ENCODE peak calls at places on chromosomes 7 and 10, in seven cellular contexts. A, C, H, Z, D, Q and S are unnamed samples.

GRCh38 chr7:33982425-33982786 is 77.1 kb downstream of the BMPER start:
- DNase-seq in Z (peak; percentile 22), D (peak; percentile 80), H (peak; percentile 31), Q (no peak), C (no peak), A (peak; percentile 76), S (no peak)

GRCh38 chr7:17599733-17600685 is 301.6 kb downstream of the AHR start:
- DNase-seq in A (peak; percentile 92), Z (no peak), C (no peak), Q (no peak), D (peak; percentile 64), H (no peak), S (no peak)

GRCh38 chr10:8242295-8242872 is 187.9 kb downstream of the GATA3 start:
- DNase-seq in Q (no peak), C (no peak), Z (no peak), D (no peak), H (no peak), A (no peak), S (no peak)

GRCh38 chr7:32217841-32218467 is 147.7 kb upstream of the PDE1C start:
- DNase-seq in Z (no peak), H (no peak), Q (no peak), D (no peak), C (no peak), A (no peak), S (no peak)

GRCh38 chr7:96169439-96169838 is 152.5 kb downstream of the SLC25A13 start:
- DNase-seq in Z (peak; percentile 18), A (no peak), Q (no peak), C (no peak), D (no peak), H (no peak), S (no peak)

GRCh38 chr10:80596391-80597257 is 58.9 kb downstream of the SH2D4B start:
- DNase-seq in D (peak; percentile 72), C (peak; percentile 44), Z (peak; percentile 66), Q (peak; percentile 58), H (peak; percentile 35), A (peak; percentile 46), S (no peak)

GRCh38 chr10:113021268-113022028 is 71.4 kb downstream of the TCF7L2 start:
- DNase-seq in D (no peak), A (no peak), Q (no peak), C (no peak), Z (no peak), H (no peak), S (peak; percentile 23)

GRCh38 chr10:89837173-89838001 is 136.0 kb downstream of the KIF20B start:
- DNase-seq in D (peak; percentile 9), Z (peak; percentile 69), Q (peak; percentile 45), C (no peak), A (peak; percentile 8), H (no peak), S (peak; percentile 66)

GRCh38 chr7:133401225-133401624 is 148.3 kb downstream of the EXOC4 start:
- DNase-seq in Q (no peak), D (no peak), A (peak; percentile 11), H (no peak), C (no peak), Z (no peak), S (no peak)

GRCh38 chr7:101952355-101953247 is 135.2 kb downstream of the CUX1 start:
- DNase-seq in Q (no peak), C (peak; percentile 51), D (peak; percentile 60), A (peak; percentile 93), H (no peak), Z (no peak), S (no peak)

GRCh38 chr7:19290066-19290465 is 144.8 kb upstream of the FERD3L start:
- DNase-seq in D (no peak), Z (no peak), A (no peak), H (no peak), C (no peak), Q (no peak), S (no peak)

GRCh38 chr10:72310241-72310633 is 36.5 kb downstream of the DDIT4 start:
- DNase-seq in Z (no peak), Q (no peak), H (no peak), D (no peak), C (no peak), A (no peak), S (no peak)

GRCh38 chr7:112110651-112111050 is 95.5 kb downstream of the DOCK4 start:
- DNase-seq in H (no peak), C (no peak), D (no peak), A (no peak), Q (no peak), Z (no peak), S (no peak)

GRCh38 chr10:34580643-34581042 is 234.5 kb downstream of the PARD3 start:
- DNase-seq in A (peak; percentile 63), Q (no peak), C (no peak), D (peak; percentile 52), Z (no peak), H (no peak), S (no peak)

GRCh38 chr7:35253680-35254495 is at the start of gene TBX20:
- DNase-seq in Z (peak; percentile 64), H (peak; percentile 68), A (peak; percentile 19), C (peak; percentile 86), Q (peak; percentile 98), D (peak; percentile 62), S (peak; percentile 69)

GRCh38 chr7:151565541-151565940 is 45.8 kb upstream of the RHEB start:
- DNase-seq in D (no peak), H (no peak), Q (no peak), Z (no peak), C (no peak), A (peak; percentile 41), S (no peak)

GRCh38 chr7:121075952-121076349 is 87.4 kb downstream of the CPED1 start:
- DNase-seq in Q (no peak), D (no peak), Z (no peak), C (no peak), A (no peak), H (no peak), S (no peak)

GRCh38 chr7:30572212-30572839 is 22.4 kb upstream of the GARS1 start:
- DNase-seq in Z (no peak), Q (no peak), H (no peak), C (no peak), A (no peak), D (no peak), S (no peak)

GRCh38 chr10:133420579-133420978 is 3.8 kb downstream of the SPRN start:
- DNase-seq in D (no peak), A (no peak), Z (no peak), Q (no peak), C (no peak), H (no peak), S (no peak)

GRCh38 chr7:134827889-134828288 is 48.5 kb downstream of the CALD1 start:
- DNase-seq in C (no peak), H (no peak), A (peak; percentile 84), Z (no peak), D (no peak), Q (no peak), S (no peak)

GRCh38 chr7:73844848-73845460 is 2.6 kb upstream of the METTL27 start:
- DNase-seq in H (no peak), Q (no peak), C (peak; percentile 52), A (peak; percentile 75), Z (no peak), D (no peak), S (no peak)
- H3K27ac ChIP-seq in H (no peak overlapping the region), Q (no peak overlapping the region), C (peak overlapping the region; percentile 88), A (no peak overlapping the region), Z (no peak overlapping the region), D (no peak overlapping the region), S (no peak overlapping the region)

GRCh38 chr7:21893401-21893800 is 52.3 kb downstream of the CDCA7L start:
- DNase-seq in Q (no peak), H (no peak), Z (no peak), C (no peak), A (no peak), D (no peak), S (no peak)
- H3K36me3 ChIP-seq in Q (no peaks in the 10 kb centered on the region), H (peaks cover 5% of the 10 kb centered on the region), Z (no peaks in the 10 kb centered on the region), C (no peaks in the 10 kb centered on the region), A (no peaks in the 10 kb centered on the region), D (no peaks in the 10 kb centered on the region), S (no peaks in the 10 kb centered on the region)

GRCh38 chr7:100088621-100089457 is at the start of gene COPS6:
- DNase-seq in D (peak; percentile 87), C (peak; percentile 90), H (peak; percentile 83), Q (peak; percentile 97), A (peak; percentile 64), Z (peak; percentile 84), S (peak; percentile 87)

GRCh38 chr7:100090527-100091410 is 2.0 kb downstream of the COPS6 start:
- DNase-seq in Q (peak; percentile 30), A (no peak), Z (no peak), D (peak; percentile 48), H (no peak), C (no peak), S (no peak)

GRCh38 chr7:100089458-100090201 is 861 bp downstream of the COPS6 start:
- DNase-seq in C (no peak), D (no peak), H (no peak), A (peak; percentile 47), Q (no peak), Z (no peak), S (no peak)

GRCh38 chr7:100087055-100087750 is 1.6 kb upstream of the COPS6 start:
- DNase-seq in C (peak; percentile 68), H (no peak), A (peak; percentile 99), D (peak; percentile 98), Z (no peak), Q (peak; percentile 50), S (no peak)

DNA sequence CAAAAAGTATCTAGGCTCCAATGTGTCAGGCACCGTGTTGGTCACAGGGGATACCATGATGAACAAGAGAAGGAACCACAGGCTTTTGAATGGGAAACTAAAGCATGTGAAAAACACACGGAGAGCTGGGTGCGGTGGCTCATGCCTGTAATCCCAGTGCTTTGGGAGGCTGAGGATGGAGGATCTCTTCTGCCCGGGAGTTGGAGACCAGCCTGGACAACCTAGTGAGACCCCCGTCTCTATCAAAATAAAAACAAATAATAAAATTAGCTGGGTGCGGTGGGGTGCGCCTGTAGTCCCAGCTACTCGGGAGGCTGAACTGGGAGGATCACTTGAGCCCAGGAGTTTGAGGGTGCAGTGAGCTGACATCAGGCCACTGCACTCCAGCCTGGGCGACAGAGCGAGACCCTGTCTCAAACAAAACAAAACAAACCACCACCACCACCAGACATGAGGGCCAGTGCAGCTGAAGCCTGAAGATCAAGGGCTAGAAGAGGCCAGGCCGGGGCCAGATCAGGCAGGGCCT is 611 bp upstream of the COPS6 start:
- DNase-seq in Q (no peak), A (no peak), Z (no peak), H (no peak), D (no peak), C (no peak), S (no peak)
- TF ChIP-seq CTCF in Q (no peak), A (no peak), Z (no peak), H (no peak), D (no peak), C (no peak), S (no peak)

GRCh38 chr10:77207182-77208165 is 430.1 kb downstream of the KCNMA1 start:
- DNase-seq in Q (no peak), H (no peak), D (no peak), Z (no peak), A (no peak), C (no peak), S (no peak)
- H3K27ac ChIP-seq in Q (no peak overlapping the region), H (no peak overlapping the region), D (no peak overlapping the region), Z (no peak overlapping the region), A (no peak overlapping the region), C (peak overlapping the region; percentile 9), S (no peak overlapping the region)

GRCh38 chr7:44982970-44983369 is 4.2 kb upstream of the MYO1G start:
- DNase-seq in H (no peak), Z (no peak), Q (no peak), C (no peak), A (no peak), D (no peak), S (no peak)
- H3K36me3 ChIP-seq in H (peaks cover 66% of the 10 kb centered on the region), Z (no peaks in the 10 kb centered on the region), Q (peaks cover 40% of the 10 kb centered on the region), C (no peaks in the 10 kb centered on the region), A (peaks cover 30% of the 10 kb centered on the region), D (peaks cover 38% of the 10 kb centered on the region), S (peaks cover 22% of the 10 kb centered on the region)